ENCODE peak calls at places on chromosomes 1 and 21, in seven cellular contexts. One of them, this sample, is unnamed.

GRCh38 chr21:17818158-17819113 is 720 bp downstream of the C21orf91 start:
- DNase-seq in fibroblast of lung: peak
- DNase-seq in breast epithelium: peak
- DNase-seq in AG10803: peak
- DNase-seq in tibial artery: no peak
- DNase-seq in esophagus squamous epithelium: no peak
- DNase-seq in left ventricle myocardium inferior: peak
- DNase-seq in this sample: no peak

GRCh38 chr1:150612014-150612345 is 17.4 kb downstream of the ENSA start:
- DNase-seq in fibroblast of lung: no peak
- DNase-seq in breast epithelium: no peak
- DNase-seq in AG10803: no peak
- DNase-seq in tibial artery: no peak
- DNase-seq in esophagus squamous epithelium: no peak
- DNase-seq in left ventricle myocardium inferior: no peak
- DNase-seq in this sample: no peak

GRCh38 chr1:226309398-226310122 is 596 bp upstream of the LIN9 start:
- DNase-seq in fibroblast of lung: peak
- DNase-seq in breast epithelium: no peak
- DNase-seq in AG10803: peak
- DNase-seq in tibial artery: no peak
- DNase-seq in esophagus squamous epithelium: no peak
- DNase-seq in left ventricle myocardium inferior: peak
- DNase-seq in this sample: no peak

GRCh38 chr1:6998267-6998666 is 213.0 kb downstream of the CAMTA1 start:
- DNase-seq in fibroblast of lung: no peak
- DNase-seq in breast epithelium: no peak
- DNase-seq in AG10803: no peak
- DNase-seq in tibial artery: no peak
- DNase-seq in esophagus squamous epithelium: no peak
- DNase-seq in left ventricle myocardium inferior: peak
- DNase-seq in this sample: no peak

GRCh38 chr1:214050513-214051401 is 63.0 kb downstream of the PROX1 start:
- DNase-seq in fibroblast of lung: no peak
- DNase-seq in breast epithelium: no peak
- DNase-seq in AG10803: no peak
- DNase-seq in tibial artery: no peak
- DNase-seq in esophagus squamous epithelium: no peak
- DNase-seq in left ventricle myocardium inferior: no peak
- DNase-seq in this sample: no peak

GRCh38 chr21:31866077-31866511 is 6.7 kb upstream of the HUNK start:
- DNase-seq in fibroblast of lung: peak
- DNase-seq in breast epithelium: peak
- DNase-seq in AG10803: peak
- DNase-seq in tibial artery: peak
- DNase-seq in esophagus squamous epithelium: no peak
- DNase-seq in left ventricle myocardium inferior: peak
- DNase-seq in this sample: no peak

GRCh38 chr1:115828101-115829022 is 12.6 kb downstream of the NHLH2 start:
- DNase-seq in fibroblast of lung: no peak
- DNase-seq in breast epithelium: no peak
- DNase-seq in AG10803: no peak
- DNase-seq in tibial artery: no peak
- DNase-seq in esophagus squamous epithelium: no peak
- DNase-seq in left ventricle myocardium inferior: no peak
- DNase-seq in this sample: no peak

GRCh38 chr21:22554690-22555316 is 1556.6 kb downstream of the NCAM2 start:
- DNase-seq in fibroblast of lung: no peak
- DNase-seq in breast epithelium: no peak
- DNase-seq in AG10803: no peak
- DNase-seq in tibial artery: no peak
- DNase-seq in esophagus squamous epithelium: no peak
- DNase-seq in left ventricle myocardium inferior: no peak
- DNase-seq in this sample: no peak

GRCh38 chr1:70459502-70460225 is 48.6 kb downstream of the CTH start:
- DNase-seq in fibroblast of lung: peak
- DNase-seq in breast epithelium: no peak
- DNase-seq in AG10803: peak
- DNase-seq in tibial artery: no peak
- DNase-seq in esophagus squamous epithelium: no peak
- DNase-seq in left ventricle myocardium inferior: no peak
- DNase-seq in this sample: no peak

GRCh38 chr1:184684285-184685077 is 70.2 kb downstream of the EDEM3 start:
- DNase-seq in fibroblast of lung: no peak
- DNase-seq in breast epithelium: no peak
- DNase-seq in AG10803: peak
- DNase-seq in tibial artery: no peak
- DNase-seq in esophagus squamous epithelium: no peak
- DNase-seq in left ventricle myocardium inferior: peak
- DNase-seq in this sample: no peak

GRCh38 chr1:41713557-41714327 is 205.0 kb downstream of the HIVEP3 start:
- DNase-seq in fibroblast of lung: peak
- DNase-seq in breast epithelium: no peak
- DNase-seq in AG10803: peak
- DNase-seq in tibial artery: no peak
- DNase-seq in esophagus squamous epithelium: no peak
- DNase-seq in left ventricle myocardium inferior: no peak
- DNase-seq in this sample: peak

GRCh38 chr1:101043776-101044175 is 18.2 kb upstream of the DPH5 start:
- DNase-seq in fibroblast of lung: peak
- DNase-seq in breast epithelium: no peak
- DNase-seq in AG10803: peak
- DNase-seq in tibial artery: no peak
- DNase-seq in esophagus squamous epithelium: no peak
- DNase-seq in left ventricle myocardium inferior: no peak
- DNase-seq in this sample: no peak

GRCh38 chr1:92934395-92935378 is 26.6 kb downstream of the DIPK1A start:
- DNase-seq in fibroblast of lung: peak
- DNase-seq in breast epithelium: no peak
- DNase-seq in AG10803: peak
- DNase-seq in tibial artery: peak
- DNase-seq in esophagus squamous epithelium: no peak
- DNase-seq in left ventricle myocardium inferior: peak
- DNase-seq in this sample: no peak

GRCh38 chr1:25922633-25923567 is 16.7 kb upstream of the STMN1 start:
- DNase-seq in fibroblast of lung: peak
- DNase-seq in breast epithelium: no peak
- DNase-seq in AG10803: peak
- DNase-seq in tibial artery: peak
- DNase-seq in esophagus squamous epithelium: no peak
- DNase-seq in left ventricle myocardium inferior: peak
- DNase-seq in this sample: no peak

GRCh38 chr1:110214454-110215404 is 4.6 kb downstream of the KCNC4 start:
- DNase-seq in fibroblast of lung: no peak
- DNase-seq in breast epithelium: no peak
- DNase-seq in AG10803: peak
- DNase-seq in tibial artery: no peak
- DNase-seq in esophagus squamous epithelium: no peak
- DNase-seq in left ventricle myocardium inferior: no peak
- DNase-seq in this sample: no peak

GRCh38 chr1:25926731-25927496 is 20.7 kb upstream of the STMN1 start:
- DNase-seq in fibroblast of lung: no peak
- DNase-seq in breast epithelium: no peak
- DNase-seq in AG10803: no peak
- DNase-seq in tibial artery: no peak
- DNase-seq in esophagus squamous epithelium: no peak
- DNase-seq in left ventricle myocardium inferior: no peak
- DNase-seq in this sample: no peak

GRCh38 chr1:112855152-112855836 is 100.7 kb downstream of the SLC16A1 start:
- DNase-seq in fibroblast of lung: no peak
- DNase-seq in breast epithelium: no peak
- DNase-seq in AG10803: no peak
- DNase-seq in tibial artery: no peak
- DNase-seq in esophagus squamous epithelium: no peak
- DNase-seq in left ventricle myocardium inferior: no peak
- DNase-seq in this sample: no peak

GRCh38 chr1:112852934-112853333 is 103.1 kb downstream of the SLC16A1 start:
- DNase-seq in fibroblast of lung: no peak
- DNase-seq in breast epithelium: no peak
- DNase-seq in AG10803: no peak
- DNase-seq in tibial artery: no peak
- DNase-seq in esophagus squamous epithelium: no peak
- DNase-seq in left ventricle myocardium inferior: no peak
- DNase-seq in this sample: no peak

GRCh38 chr1:112852276-112852675 is 103.7 kb downstream of the SLC16A1 start:
- DNase-seq in fibroblast of lung: no peak
- DNase-seq in breast epithelium: no peak
- DNase-seq in AG10803: no peak
- DNase-seq in tibial artery: no peak
- DNase-seq in esophagus squamous epithelium: no peak
- DNase-seq in left ventricle myocardium inferior: no peak
- DNase-seq in this sample: no peak

GRCh38 chr1:112849967-112850641 is 105.9 kb downstream of the SLC16A1 start:
- DNase-seq in fibroblast of lung: no peak
- DNase-seq in breast epithelium: no peak
- DNase-seq in AG10803: no peak
- DNase-seq in tibial artery: no peak
- DNase-seq in esophagus squamous epithelium: no peak
- DNase-seq in left ventricle myocardium inferior: no peak
- DNase-seq in this sample: no peak

DNA sequence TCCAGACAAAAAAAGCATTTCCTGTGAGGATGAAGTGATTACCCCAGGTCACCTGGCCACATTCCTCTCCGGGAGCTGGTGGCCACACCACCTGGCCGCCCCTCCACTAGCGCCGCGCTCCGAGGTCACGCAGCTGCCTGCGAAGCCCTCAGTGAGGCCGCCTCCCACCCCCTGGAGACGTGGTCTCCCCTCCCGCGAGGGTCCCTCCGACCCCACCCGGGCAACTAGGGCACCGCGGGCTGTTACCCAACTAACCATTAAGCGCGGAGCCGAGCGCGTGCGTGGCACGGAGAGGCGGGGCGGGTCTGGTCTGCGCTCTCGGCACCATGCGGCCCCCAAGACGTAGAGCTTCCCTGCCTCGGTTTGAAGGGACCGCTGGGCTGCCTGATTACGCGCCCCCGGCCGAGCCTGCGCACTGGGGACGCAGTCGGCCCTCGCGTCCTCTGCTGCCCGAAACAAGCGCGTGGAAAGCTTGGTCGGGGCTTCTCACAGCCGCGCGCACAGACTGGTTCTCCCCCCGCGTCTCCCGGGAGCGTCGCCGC is 106.5 kb downstream of the SLC16A1 start:
- DNase-seq in fibroblast of lung: peak
- DNase-seq in breast epithelium: no peak
- DNase-seq in AG10803: peak
- DNase-seq in tibial artery: no peak
- DNase-seq in esophagus squamous epithelium: no peak
- DNase-seq in left ventricle myocardium inferior: peak
- DNase-seq in this sample: no peak
- H3K4me3 ChIP-seq in fibroblast of lung: peak
- H3K4me3 ChIP-seq in breast epithelium: peak
- H3K4me3 ChIP-seq in AG10803: peak
- H3K4me3 ChIP-seq in tibial artery: peak
- H3K4me3 ChIP-seq in esophagus squamous epithelium: peak
- H3K4me3 ChIP-seq in left ventricle myocardium inferior: peak
- H3K4me3 ChIP-seq in this sample: peak

GRCh38 chr1:231318568-231318967 is 19.1 kb downstream of the EXOC8 start:
- DNase-seq in fibroblast of lung: no peak
- DNase-seq in breast epithelium: no peak
- DNase-seq in AG10803: no peak
- DNase-seq in tibial artery: no peak
- DNase-seq in esophagus squamous epithelium: no peak
- DNase-seq in left ventricle myocardium inferior: no peak
- DNase-seq in this sample: no peak

GRCh38 chr1:231318015-231318355 is 19.7 kb downstream of the EXOC8 start:
- DNase-seq in fibroblast of lung: no peak
- DNase-seq in breast epithelium: no peak
- DNase-seq in AG10803: no peak
- DNase-seq in tibial artery: no peak
- DNase-seq in esophagus squamous epithelium: no peak
- DNase-seq in left ventricle myocardium inferior: no peak
- DNase-seq in this sample: no peak

GRCh38 chr1:231313661-231314060 is 24.0 kb downstream of the EXOC8 start:
- DNase-seq in fibroblast of lung: no peak
- DNase-seq in breast epithelium: no peak
- DNase-seq in AG10803: no peak
- DNase-seq in tibial artery: no peak
- DNase-seq in esophagus squamous epithelium: no peak
- DNase-seq in left ventricle myocardium inferior: no peak
- DNase-seq in this sample: no peak

GRCh38 chr1:231317306-231318014 is 20.2 kb downstream of the EXOC8 start:
- DNase-seq in fibroblast of lung: no peak
- DNase-seq in breast epithelium: no peak
- DNase-seq in AG10803: no peak
- DNase-seq in tibial artery: no peak
- DNase-seq in esophagus squamous epithelium: no peak
- DNase-seq in left ventricle myocardium inferior: no peak
- DNase-seq in this sample: no peak

DNA sequence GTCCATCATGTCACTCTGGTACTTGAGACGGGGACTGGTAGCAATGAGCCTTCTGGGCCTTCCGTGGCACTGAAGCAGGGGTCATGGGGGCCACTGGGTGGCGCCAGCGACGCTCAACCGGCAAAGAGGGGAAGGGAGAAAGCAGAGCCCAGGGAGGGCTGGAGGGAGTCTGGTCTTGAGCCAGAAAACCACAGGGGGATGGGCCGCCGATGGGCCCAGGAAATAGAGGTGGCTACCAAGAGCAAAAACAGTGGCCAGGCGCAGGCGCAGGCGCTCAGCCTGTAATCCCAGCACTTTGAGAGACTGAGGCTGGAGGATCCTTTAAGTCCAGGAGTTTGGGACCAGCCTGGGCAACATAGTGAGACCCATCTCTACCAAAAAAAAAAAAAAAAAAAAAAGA is 21.8 kb downstream of the EXOC8 start:
- DNase-seq in fibroblast of lung: no peak
- DNase-seq in breast epithelium: no peak
- DNase-seq in AG10803: peak
- DNase-seq in tibial artery: no peak
- DNase-seq in esophagus squamous epithelium: no peak
- DNase-seq in left ventricle myocardium inferior: peak
- DNase-seq in this sample: no peak
- TF ChIP-seq CTCF in fibroblast of lung: peak
- TF ChIP-seq CTCF in breast epithelium: no peak
- TF ChIP-seq CTCF in AG10803: peak
- TF ChIP-seq CTCF in tibial artery: no peak
- TF ChIP-seq CTCF in esophagus squamous epithelium: no peak
- TF ChIP-seq CTCF in left ventricle myocardium inferior: peak
- TF ChIP-seq CTCF in this sample: peak

DNA sequence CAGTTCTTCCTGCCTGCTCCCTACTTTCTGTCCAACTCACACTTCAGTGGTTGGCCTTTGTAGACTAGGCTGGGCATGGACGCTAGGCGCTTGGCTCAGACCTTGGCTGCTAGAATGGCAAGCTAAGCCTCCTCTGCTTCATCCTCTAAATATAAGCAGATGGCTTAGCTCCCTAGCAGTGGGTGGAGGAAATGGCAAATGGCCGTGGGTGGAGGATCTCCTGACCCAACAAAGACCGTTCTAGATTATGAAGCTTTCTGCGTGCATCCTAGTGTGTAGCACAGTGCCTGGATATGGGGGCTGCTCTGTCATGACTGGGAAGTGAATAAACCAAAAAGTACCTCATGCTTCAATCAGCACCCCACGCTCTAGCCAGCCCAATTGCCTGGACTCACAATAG is 10.4 kb upstream of the ETV3L start:
- DNase-seq in fibroblast of lung: no peak
- DNase-seq in breast epithelium: peak
- DNase-seq in AG10803: peak
- DNase-seq in tibial artery: no peak
- DNase-seq in esophagus squamous epithelium: no peak
- DNase-seq in left ventricle myocardium inferior: no peak
- DNase-seq in this sample: no peak
- H3K4me3 ChIP-seq in fibroblast of lung: no peak
- H3K4me3 ChIP-seq in breast epithelium: no peak
- H3K4me3 ChIP-seq in AG10803: no peak
- H3K4me3 ChIP-seq in tibial artery: no peak
- H3K4me3 ChIP-seq in esophagus squamous epithelium: no peak
- H3K4me3 ChIP-seq in left ventricle myocardium inferior: no peak
- H3K4me3 ChIP-seq in this sample: no peak

GRCh38 chr1:33327587-33328325 is 6.9 kb upstream of the A3GALT2 start:
- DNase-seq in fibroblast of lung: peak
- DNase-seq in breast epithelium: peak
- DNase-seq in AG10803: peak
- DNase-seq in tibial artery: peak
- DNase-seq in esophagus squamous epithelium: no peak
- DNase-seq in left ventricle myocardium inferior: peak
- DNase-seq in this sample: peak
- TF ChIP-seq CTCF in fibroblast of lung: no peak
- TF ChIP-seq CTCF in breast epithelium: no peak
- TF ChIP-seq CTCF in AG10803: peak
- TF ChIP-seq CTCF in tibial artery: no peak
- TF ChIP-seq CTCF in esophagus squamous epithelium: no peak
- TF ChIP-seq CTCF in left ventricle myocardium inferior: no peak
- TF ChIP-seq CTCF in this sample: no peak

This sample was measured in epithelial cell of proximal tubule.